ENCODE peak calls at places on chromosomes 4 and X, in seven cellular contexts. C, E, B, F, V, W and X are unnamed samples.

GRCh38 chrX:82208976-82209375 is 1007.1 kb downstream of the SH3BGRL start:
- DNase-seq in C (no peak), E (no peak), B (no peak), F (no peak), V (no peak), W (no peak), X (no peak)

GRCh38 chrX:41180194-41180902 is 95.1 kb downstream of the USP9X start:
- DNase-seq in C (peak), E (peak), B (peak), F (no peak), V (peak), W (peak), X (peak)

GRCh38 chr4:180150818-180151217 is 2092.4 kb upstream of the TENM3 start:
- DNase-seq in C (no peak), E (peak), B (no peak), F (no peak), V (no peak), W (peak), X (peak)

GRCh38 chrX:152450076-152450475 is 1.0 kb downstream of the GABRA3 start:
- DNase-seq in C (no peak), E (no peak), B (no peak), F (no peak), V (no peak), W (no peak), X (no peak)

GRCh38 chrX:16797841-16798240 is 11.6 kb downstream of the TXLNG start:
- DNase-seq in C (no peak), E (no peak), B (no peak), F (no peak), V (no peak), W (no peak), X (no peak)

GRCh38 chr4:13615162-13615561 is 12.4 kb downstream of the BOD1L1 start:
- DNase-seq in C (no peak), E (peak), B (no peak), F (no peak), V (no peak), W (no peak), X (no peak)

GRCh38 chrX:24002167-24002566 is 24.8 kb downstream of the KLHL15 start:
- DNase-seq in C (no peak), E (no peak), B (no peak), F (no peak), V (no peak), W (no peak), X (no peak)

GRCh38 chr4:59968796-59969195 is 1231.3 kb upstream of the ADGRL3 start:
- DNase-seq in C (no peak), E (no peak), B (no peak), F (no peak), V (no peak), W (no peak), X (no peak)

GRCh38 chr4:177309525-177310371 is at the start of gene NEIL3:
- DNase-seq in C (peak), E (peak), B (peak), F (peak), V (peak), W (peak), X (peak)

GRCh38 chr4:156615066-156615514 is 356.5 kb downstream of the PDGFC start:
- DNase-seq in C (peak), E (no peak), B (no peak), F (no peak), V (no peak), W (no peak), X (peak)

GRCh38 chrX:129781134-129782014 is 1.6 kb downstream of the SASH3 start:
- DNase-seq in C (no peak), E (peak), B (peak), F (no peak), V (no peak), W (no peak), X (no peak)

GRCh38 chr4:168257663-168258235 is 60.8 kb downstream of the DDX60 start:
- DNase-seq in C (no peak), E (peak), B (no peak), F (no peak), V (peak), W (no peak), X (no peak)

GRCh38 chrX:57445046-57445445 is 146.8 kb upstream of the ZXDB start:
- DNase-seq in C (no peak), E (no peak), B (no peak), F (no peak), V (no peak), W (no peak), X (peak)

GRCh38 chr4:14415146-14415545 is 587.1 kb upstream of the CPEB2 start:
- DNase-seq in C (peak), E (peak), B (no peak), F (no peak), V (peak), W (no peak), X (peak)

GRCh38 chr4:184503869-184504300 is 29.5 kb upstream of the IRF2 start:
- DNase-seq in C (peak), E (peak), B (no peak), F (no peak), V (no peak), W (peak), X (peak)

GRCh38 chr4:30792616-30793015 is 72.4 kb downstream of the PCDH7 start:
- DNase-seq in C (peak), E (no peak), B (no peak), F (no peak), V (no peak), W (no peak), X (no peak)

GRCh38 chr4:39255266-39255665 is 72.9 kb downstream of the WDR19 start:
- DNase-seq in C (peak), E (no peak), B (no peak), F (no peak), V (no peak), W (no peak), X (peak)

GRCh38 chr4:85682391-85682790 is 207.4 kb downstream of the ARHGAP24 start:
- DNase-seq in C (no peak), E (no peak), B (no peak), F (no peak), V (no peak), W (no peak), X (no peak)

GRCh38 chr4:25814323-25814722 is 48.5 kb downstream of the SEL1L3 start:
- DNase-seq in C (peak), E (no peak), B (no peak), F (no peak), V (no peak), W (no peak), X (peak)